ENCODE peak calls at places on chromosomes 2 and 18, in ten cellular contexts. One of them, this sample, is unnamed.
A peak's percentile ranks its signal among the peaks of the same experiment; 100 is the strongest.

GRCh38 chr2:227655454-227655853 is 11.2 kb upstream of the SCYGR5 start:
- DNase-seq in left ventricle myocardium superior: no peak
- DNase-seq in NCI-H2081: no peak
- DNase-seq in amniotic stem cell: peak; percentile 66
- DNase-seq in GDM1: no peak
- DNase-seq in tibial artery: no peak
- DNase-seq in GM23248: peak; percentile 95
- DNase-seq in A549: peak; percentile 93
- DNase-seq in T-helper 9 cell: no peak
- DNase-seq in caudate nucleus: no peak
- DNase-seq in this sample: no peak

GRCh38 chr2:58429285-58429874 is 188.3 kb upstream of the FANCL start:
- DNase-seq in left ventricle myocardium superior: no peak
- DNase-seq in NCI-H2081: no peak
- DNase-seq in amniotic stem cell: no peak
- DNase-seq in GDM1: no peak
- DNase-seq in tibial artery: no peak
- DNase-seq in GM23248: no peak
- DNase-seq in A549: no peak
- DNase-seq in T-helper 9 cell: no peak
- DNase-seq in caudate nucleus: no peak
- DNase-seq in this sample: no peak

GRCh38 chr2:113291191-113291590 is 12.5 kb upstream of the PAX8 start:
- DNase-seq in left ventricle myocardium superior: peak; percentile 61
- DNase-seq in NCI-H2081: no peak
- DNase-seq in amniotic stem cell: no peak
- DNase-seq in GDM1: no peak
- DNase-seq in tibial artery: no peak
- DNase-seq in GM23248: no peak
- DNase-seq in A549: no peak
- DNase-seq in T-helper 9 cell: no peak
- DNase-seq in caudate nucleus: no peak
- DNase-seq in this sample: no peak

GRCh38 chr18:46449033-46449432 is 208.0 kb downstream of the LOXHD1 start:
- DNase-seq in left ventricle myocardium superior: no peak
- DNase-seq in NCI-H2081: no peak
- DNase-seq in amniotic stem cell: no peak
- DNase-seq in GDM1: no peak
- DNase-seq in tibial artery: no peak
- DNase-seq in GM23248: peak; percentile 17
- DNase-seq in A549: no peak
- DNase-seq in T-helper 9 cell: no peak
- DNase-seq in caudate nucleus: no peak
- DNase-seq in this sample: no peak

GRCh38 chr2:163348843-163349395 is 386.9 kb downstream of the FIGN start:
- DNase-seq in left ventricle myocardium superior: no peak
- DNase-seq in NCI-H2081: no peak
- DNase-seq in amniotic stem cell: no peak
- DNase-seq in GDM1: peak; percentile 47
- DNase-seq in tibial artery: no peak
- DNase-seq in GM23248: peak; percentile 16
- DNase-seq in A549: peak; percentile 91
- DNase-seq in T-helper 9 cell: no peak
- DNase-seq in caudate nucleus: no peak
- DNase-seq in this sample: no peak

GRCh38 chr2:32668254-32668653 is 40.4 kb downstream of the TTC27 start:
- DNase-seq in left ventricle myocardium superior: no peak
- DNase-seq in NCI-H2081: no peak
- DNase-seq in amniotic stem cell: no peak
- DNase-seq in GDM1: no peak
- DNase-seq in tibial artery: no peak
- DNase-seq in GM23248: no peak
- DNase-seq in A549: no peak
- DNase-seq in T-helper 9 cell: no peak
- DNase-seq in caudate nucleus: no peak
- DNase-seq in this sample: no peak

GRCh38 chr2:127619191-127619590 is 26.8 kb upstream of the GPR17 start:
- DNase-seq in left ventricle myocardium superior: no peak
- DNase-seq in NCI-H2081: no peak
- DNase-seq in amniotic stem cell: no peak
- DNase-seq in GDM1: no peak
- DNase-seq in tibial artery: no peak
- DNase-seq in GM23248: no peak
- DNase-seq in A549: no peak
- DNase-seq in T-helper 9 cell: no peak
- DNase-seq in caudate nucleus: no peak
- DNase-seq in this sample: peak; percentile 17

GRCh38 chr2:172398444-172398843 is 28.9 kb upstream of the ITGA6 start:
- DNase-seq in left ventricle myocardium superior: no peak
- DNase-seq in NCI-H2081: no peak
- DNase-seq in amniotic stem cell: no peak
- DNase-seq in GDM1: no peak
- DNase-seq in tibial artery: no peak
- DNase-seq in GM23248: no peak
- DNase-seq in A549: no peak
- DNase-seq in T-helper 9 cell: no peak
- DNase-seq in caudate nucleus: no peak
- DNase-seq in this sample: no peak

GRCh38 chr2:168550670-168551069 is 94.6 kb downstream of the CERS6 start:
- DNase-seq in left ventricle myocardium superior: peak; percentile 32
- DNase-seq in NCI-H2081: peak; percentile 15
- DNase-seq in amniotic stem cell: no peak
- DNase-seq in GDM1: peak; percentile 32
- DNase-seq in tibial artery: peak; percentile 69
- DNase-seq in GM23248: no peak
- DNase-seq in A549: no peak
- DNase-seq in T-helper 9 cell: no peak
- DNase-seq in caudate nucleus: no peak
- DNase-seq in this sample: peak; percentile 66

GRCh38 chr2:159249955-159250723 is 36.4 kb downstream of the WDSUB1 start:
- DNase-seq in left ventricle myocardium superior: peak; percentile 42
- DNase-seq in NCI-H2081: peak; percentile 39
- DNase-seq in amniotic stem cell: no peak
- DNase-seq in GDM1: peak; percentile 64
- DNase-seq in tibial artery: peak; percentile 87
- DNase-seq in GM23248: peak; percentile 93
- DNase-seq in A549: peak; percentile 14
- DNase-seq in T-helper 9 cell: no peak
- DNase-seq in caudate nucleus: no peak
- DNase-seq in this sample: peak; percentile 55

GRCh38 chr2:24050041-24050655 is 607 bp downstream of the FKBP1B start:
- DNase-seq in left ventricle myocardium superior: peak; percentile 54
- DNase-seq in NCI-H2081: no peak
- DNase-seq in amniotic stem cell: no peak
- DNase-seq in GDM1: no peak
- DNase-seq in tibial artery: peak; percentile 69
- DNase-seq in GM23248: peak; percentile 48
- DNase-seq in A549: no peak
- DNase-seq in T-helper 9 cell: no peak
- DNase-seq in caudate nucleus: peak; percentile 10
- DNase-seq in this sample: peak; percentile 55

GRCh38 chr2:57867730-57868129 is 178.9 kb upstream of the VRK2 start:
- DNase-seq in left ventricle myocardium superior: no peak
- DNase-seq in NCI-H2081: no peak
- DNase-seq in amniotic stem cell: no peak
- DNase-seq in GDM1: no peak
- DNase-seq in tibial artery: no peak
- DNase-seq in GM23248: no peak
- DNase-seq in A549: no peak
- DNase-seq in T-helper 9 cell: no peak
- DNase-seq in caudate nucleus: no peak
- DNase-seq in this sample: no peak

GRCh38 chr2:133500967-133501366 is 67.3 kb downstream of the NCKAP5 start:
- DNase-seq in left ventricle myocardium superior: no peak
- DNase-seq in NCI-H2081: no peak
- DNase-seq in amniotic stem cell: no peak
- DNase-seq in GDM1: no peak
- DNase-seq in tibial artery: no peak
- DNase-seq in GM23248: no peak
- DNase-seq in A549: no peak
- DNase-seq in T-helper 9 cell: no peak
- DNase-seq in caudate nucleus: no peak
- DNase-seq in this sample: no peak

GRCh38 chr2:23606968-23607367 is 222.0 kb downstream of the KLHL29 start:
- DNase-seq in left ventricle myocardium superior: no peak
- DNase-seq in NCI-H2081: no peak
- DNase-seq in amniotic stem cell: no peak
- DNase-seq in GDM1: no peak
- DNase-seq in tibial artery: no peak
- DNase-seq in GM23248: peak; percentile 61
- DNase-seq in A549: no peak
- DNase-seq in T-helper 9 cell: no peak
- DNase-seq in caudate nucleus: no peak
- DNase-seq in this sample: peak; percentile 25

GRCh38 chr2:175170679-175171304 is 2.8 kb upstream of the ATF2 start:
- DNase-seq in left ventricle myocardium superior: no peak
- DNase-seq in NCI-H2081: no peak
- DNase-seq in amniotic stem cell: no peak
- DNase-seq in GDM1: no peak
- DNase-seq in tibial artery: no peak
- DNase-seq in GM23248: no peak
- DNase-seq in A549: no peak
- DNase-seq in T-helper 9 cell: no peak
- DNase-seq in caudate nucleus: no peak
- DNase-seq in this sample: no peak

GRCh38 chr2:40096360-40096759 is 317.3 kb upstream of the THUMPD2 start:
- DNase-seq in left ventricle myocardium superior: no peak
- DNase-seq in NCI-H2081: peak; percentile 24
- DNase-seq in amniotic stem cell: no peak
- DNase-seq in GDM1: no peak
- DNase-seq in tibial artery: no peak
- DNase-seq in GM23248: peak; percentile 31
- DNase-seq in A549: peak; percentile 44
- DNase-seq in T-helper 9 cell: no peak
- DNase-seq in caudate nucleus: no peak
- DNase-seq in this sample: no peak

GRCh38 chr2:11750422-11750821 is 4.0 kb downstream of the LPIN1 start:
- DNase-seq in left ventricle myocardium superior: no peak
- DNase-seq in NCI-H2081: no peak
- DNase-seq in amniotic stem cell: no peak
- DNase-seq in GDM1: no peak
- DNase-seq in tibial artery: no peak
- DNase-seq in GM23248: peak; percentile 14
- DNase-seq in A549: no peak
- DNase-seq in T-helper 9 cell: no peak
- DNase-seq in caudate nucleus: no peak
- DNase-seq in this sample: no peak

GRCh38 chr2:70946832-70947442 is 11.2 kb downstream of the ATP6V1B1 start:
- DNase-seq in left ventricle myocardium superior: no peak
- DNase-seq in NCI-H2081: peak; percentile 48
- DNase-seq in amniotic stem cell: no peak
- DNase-seq in GDM1: peak; percentile 7
- DNase-seq in tibial artery: peak; percentile 61
- DNase-seq in GM23248: peak; percentile 64
- DNase-seq in A549: peak; percentile 71
- DNase-seq in T-helper 9 cell: peak; percentile 37
- DNase-seq in caudate nucleus: no peak
- DNase-seq in this sample: no peak

GRCh38 chr2:208373460-208374089 is 33.0 kb upstream of the PTH2R start:
- DNase-seq in left ventricle myocardium superior: no peak
- DNase-seq in NCI-H2081: peak; percentile 51
- DNase-seq in amniotic stem cell: no peak
- DNase-seq in GDM1: no peak
- DNase-seq in tibial artery: no peak
- DNase-seq in GM23248: peak; percentile 58
- DNase-seq in A549: peak; percentile 67
- DNase-seq in T-helper 9 cell: no peak
- DNase-seq in caudate nucleus: no peak
- DNase-seq in this sample: no peak

GRCh38 chr2:202989749-202990148 is 24.9 kb upstream of the NBEAL1 start:
- DNase-seq in left ventricle myocardium superior: no peak
- DNase-seq in NCI-H2081: no peak
- DNase-seq in amniotic stem cell: no peak
- DNase-seq in GDM1: no peak
- DNase-seq in tibial artery: no peak
- DNase-seq in GM23248: no peak
- DNase-seq in A549: no peak
- DNase-seq in T-helper 9 cell: no peak
- DNase-seq in caudate nucleus: no peak
- DNase-seq in this sample: no peak

GRCh38 chr18:46013484-46014189 is 46.5 kb upstream of the EPG5 start:
- DNase-seq in left ventricle myocardium superior: no peak
- DNase-seq in NCI-H2081: no peak
- DNase-seq in amniotic stem cell: no peak
- DNase-seq in GDM1: no peak
- DNase-seq in tibial artery: no peak
- DNase-seq in GM23248: peak; percentile 32
- DNase-seq in A549: no peak
- DNase-seq in T-helper 9 cell: no peak
- DNase-seq in caudate nucleus: no peak
- DNase-seq in this sample: no peak

GRCh38 chr2:15538792-15539191 is 22.3 kb downstream of the NBAS start:
- DNase-seq in left ventricle myocardium superior: no peak
- DNase-seq in NCI-H2081: no peak
- DNase-seq in amniotic stem cell: no peak
- DNase-seq in GDM1: no peak
- DNase-seq in tibial artery: no peak
- DNase-seq in GM23248: no peak
- DNase-seq in A549: no peak
- DNase-seq in T-helper 9 cell: no peak
- DNase-seq in caudate nucleus: no peak
- DNase-seq in this sample: no peak

GRCh38 chr2:69743847-69744264 is 1.9 kb downstream of the ANXA4 start:
- DNase-seq in left ventricle myocardium superior: no peak
- DNase-seq in NCI-H2081: no peak
- DNase-seq in amniotic stem cell: no peak
- DNase-seq in GDM1: no peak
- DNase-seq in tibial artery: no peak
- DNase-seq in GM23248: no peak
- DNase-seq in A549: no peak
- DNase-seq in T-helper 9 cell: no peak
- DNase-seq in caudate nucleus: no peak
- DNase-seq in this sample: no peak

GRCh38 chr2:240951045-240951594 is 45.0 kb downstream of the CROCC2 start:
- DNase-seq in left ventricle myocardium superior: no peak
- DNase-seq in NCI-H2081: no peak
- DNase-seq in amniotic stem cell: no peak
- DNase-seq in GDM1: no peak
- DNase-seq in tibial artery: no peak
- DNase-seq in GM23248: no peak
- DNase-seq in A549: no peak
- DNase-seq in T-helper 9 cell: no peak
- DNase-seq in caudate nucleus: no peak
- DNase-seq in this sample: no peak

GRCh38 chr2:220845766-220846273 is 726.3 kb downstream of the EPHA4 start:
- DNase-seq in left ventricle myocardium superior: no peak
- DNase-seq in NCI-H2081: no peak
- DNase-seq in amniotic stem cell: no peak
- DNase-seq in GDM1: no peak
- DNase-seq in tibial artery: no peak
- DNase-seq in GM23248: no peak
- DNase-seq in A549: no peak
- DNase-seq in T-helper 9 cell: no peak
- DNase-seq in caudate nucleus: no peak
- DNase-seq in this sample: no peak

GRCh38 chr18:62852851-62853250 is 137.5 kb downstream of the PHLPP1 start:
- DNase-seq in left ventricle myocardium superior: no peak
- DNase-seq in NCI-H2081: no peak
- DNase-seq in amniotic stem cell: no peak
- DNase-seq in GDM1: no peak
- DNase-seq in tibial artery: no peak
- DNase-seq in GM23248: peak; percentile 68
- DNase-seq in A549: no peak
- DNase-seq in T-helper 9 cell: no peak
- DNase-seq in caudate nucleus: no peak
- DNase-seq in this sample: no peak

GRCh38 chr2:237540823-237541222 is 25.6 kb upstream of the PRLH start:
- DNase-seq in left ventricle myocardium superior: peak; percentile 80
- DNase-seq in NCI-H2081: peak; percentile 50
- DNase-seq in amniotic stem cell: no peak
- DNase-seq in GDM1: no peak
- DNase-seq in tibial artery: peak; percentile 65
- DNase-seq in GM23248: peak; percentile 70
- DNase-seq in A549: peak; percentile 42
- DNase-seq in T-helper 9 cell: no peak
- DNase-seq in caudate nucleus: no peak
- DNase-seq in this sample: no peak

GRCh38 chr2:147483911-147484310 is 360.9 kb upstream of the ACVR2A start:
- DNase-seq in left ventricle myocardium superior: no peak
- DNase-seq in NCI-H2081: no peak
- DNase-seq in amniotic stem cell: no peak
- DNase-seq in GDM1: no peak
- DNase-seq in tibial artery: no peak
- DNase-seq in GM23248: no peak
- DNase-seq in A549: no peak
- DNase-seq in T-helper 9 cell: no peak
- DNase-seq in caudate nucleus: no peak
- DNase-seq in this sample: no peak

This sample was measured in lower lobe of right lung.